ENCODE peak calls at places on chromosome 15, in eight cellular contexts. S is neural progenitor cell, A is K562, Y is GM23248, G is fibroblast of lung, V is PC-3, O is GM12878, T is hepatocyte. R is an unnamed sample.

GRCh38 chr15:92878593-92879053 is 21.5 kb upstream of the CHD2 start:
- DNase-seq in G (no peak), Y (no peak), T (peak), O (no peak), V (no peak), S (no peak), A (peak), R (no peak)

GRCh38 chr15:87762110-87762509 is 494.4 kb downstream of the NTRK3 start:
- DNase-seq in Y (no peak), S (no peak), G (no peak), A (peak), T (no peak), O (no peak), V (no peak), R (no peak)

GRCh38 chr15:57114070-57114469 is 195.6 kb downstream of the TCF12 start:
- DNase-seq in G (peak), T (no peak), S (no peak), O (no peak), Y (no peak), V (peak), A (no peak), R (no peak)

GRCh38 chr15:75723847-75724660 is 11.4 kb upstream of the CSPG4 start:
- DNase-seq in A (peak), V (peak), T (peak), O (no peak), G (peak), Y (peak), S (peak), R (peak)

GRCh38 chr15:62253294-62253693 is 88.2 kb upstream of the C2CD4B start:
- DNase-seq in A (no peak), G (no peak), T (no peak), Y (no peak), V (no peak), S (peak), O (no peak), R (no peak)

GRCh38 chr15:69548771-69549170 is 96.2 kb downstream of the RPLP1 start:
- DNase-seq in Y (peak), S (no peak), G (peak), O (no peak), V (no peak), T (no peak), A (no peak), R (no peak)

GRCh38 chr15:31074321-31074720 is 27.2 kb downstream of the TRPM1 start:
- DNase-seq in G (no peak), T (no peak), V (no peak), O (no peak), Y (no peak), A (no peak), S (no peak), R (no peak)

GRCh38 chr15:48384616-48385015 is 53.4 kb downstream of the DUT start:
- DNase-seq in A (no peak), O (no peak), G (peak), Y (peak), T (no peak), V (peak), S (no peak), R (no peak)

GRCh38 chr15:20341901-20342605 is 199.5 kb downstream of the GOLGA6L6 start:
- DNase-seq in V (peak), O (no peak), T (peak), Y (no peak), G (no peak), A (no peak), S (peak), R (no peak)

GRCh38 chr15:31484369-31484951 is 157.8 kb downstream of the KLF13 start:
- DNase-seq in Y (no peak), S (no peak), G (no peak), T (no peak), O (no peak), V (no peak), A (no peak), R (no peak)

GRCh38 chr15:43776718-43777292 is at the start of gene ELL3:
- DNase-seq in Y (peak), S (peak), G (peak), A (peak), T (peak), V (peak), O (no peak), R (peak)

GRCh38 chr15:83010709-83011270 is 649 bp downstream of the C15orf40 start:
- DNase-seq in V (peak), T (peak), Y (peak), O (peak), S (peak), A (peak), G (peak), R (peak)

GRCh38 chr15:28981351-28981720 is 95.6 kb downstream of the APBA2 start:
- DNase-seq in A (no peak), V (no peak), O (no peak), T (no peak), G (peak), Y (no peak), S (no peak), R (no peak)

GRCh38 chr15:33132722-33133345 is 61.7 kb downstream of the FMN1 start:
- DNase-seq in S (peak), Y (peak), A (peak), T (peak), V (peak), O (no peak), G (peak), R (peak)

GRCh38 chr15:63500265-63501250 is 3.8 kb upstream of the USP3 start:
- DNase-seq in O (no peak), Y (no peak), V (peak), A (no peak), G (no peak), S (no peak), T (peak), R (no peak)

GRCh38 chr15:59294961-59295741 is 77.5 kb downstream of the MYO1E start:
- DNase-seq in V (peak), G (peak), O (no peak), S (no peak), T (no peak), Y (peak), A (no peak), R (peak)

GRCh38 chr15:75065467-75065850 is 42.1 kb downstream of the PPCDC start:
- DNase-seq in A (no peak), G (peak), T (peak), Y (no peak), V (peak), O (no peak), S (no peak), R (peak)

GRCh38 chr15:50907866-50908208 is 646 bp upstream of the AP4E1 start:
- DNase-seq in A (peak), Y (peak), O (no peak), T (peak), S (peak), G (peak), V (peak), R (peak)

GRCh38 chr15:80461370-80462060 is 57.3 kb downstream of the ARNT2 start:
- DNase-seq in V (no peak), G (peak), T (no peak), S (no peak), O (no peak), Y (no peak), A (no peak), R (no peak)

GRCh38 chr15:67108122-67108871 is 42.9 kb downstream of the SMAD3 start:
- DNase-seq in S (no peak), T (no peak), O (no peak), Y (peak), A (no peak), G (peak), V (no peak), R (no peak)
- H3K27ac ChIP-seq in S (no peak), T (peak), O (peak), Y (peak), A (no peak), G (peak), V (peak), R (no peak)

GRCh38 chr15:89391685-89392257 is 57.1 kb upstream of the POLG start:
- DNase-seq in A (no peak), V (no peak), G (no peak), Y (no peak), T (no peak), S (peak), O (no peak), R (no peak)
- TF ChIP-seq EZH2 in A (no peak), V (no peak), G (no peak), Y (no peak), T (no peak), S (no peak), O (no peak), R (no peak)

GRCh38 chr15:40755821-40756220 is 767 bp upstream of the RMDN3 start:
- DNase-seq in G (no peak), Y (no peak), S (no peak), V (no peak), O (no peak), A (peak), T (no peak), R (peak)

GRCh38 chr15:40762919-40763800 is 708 bp upstream of the GCHFR start:
- DNase-seq in S (peak), A (peak), Y (peak), O (no peak), T (peak), G (peak), V (peak), R (peak)

GRCh38 chr15:40756938-40757337 is 1.9 kb upstream of the RMDN3 start:
- DNase-seq in T (no peak), Y (no peak), S (no peak), A (no peak), G (no peak), O (no peak), V (no peak), R (peak)

GRCh38 chr15:40763801-40764765 is at the start of gene GCHFR:
- DNase-seq in S (peak), Y (peak), V (peak), O (no peak), A (peak), G (peak), T (peak), R (peak)

DNA sequence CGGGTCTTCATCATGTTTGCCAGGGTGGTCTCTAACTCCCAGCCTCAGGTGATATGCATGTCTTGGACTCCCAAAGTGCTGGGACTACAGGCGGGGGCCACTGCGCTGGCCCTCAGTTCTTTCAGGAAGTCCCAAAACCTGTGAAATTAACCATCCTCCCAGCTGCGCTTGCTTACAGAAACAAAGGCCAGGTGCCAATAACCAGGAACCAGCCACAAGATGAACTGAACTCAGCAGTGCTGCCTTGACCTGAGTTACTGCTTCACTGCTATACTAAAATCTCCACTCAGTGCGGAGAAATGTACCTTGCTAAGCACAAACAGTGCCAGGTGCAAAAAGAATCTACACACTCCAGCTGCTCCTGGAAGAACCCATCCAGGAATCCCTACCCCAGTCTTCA is 3.9 kb upstream of the GCHFR start:
- DNase-seq in A (no peak), T (no peak), G (no peak), S (no peak), Y (no peak), O (no peak), V (no peak), R (no peak)
- H3K27ac ChIP-seq in A (no peak), T (no peak), G (no peak), S (no peak), Y (no peak), O (no peak), V (no peak), R (no peak)

DNA sequence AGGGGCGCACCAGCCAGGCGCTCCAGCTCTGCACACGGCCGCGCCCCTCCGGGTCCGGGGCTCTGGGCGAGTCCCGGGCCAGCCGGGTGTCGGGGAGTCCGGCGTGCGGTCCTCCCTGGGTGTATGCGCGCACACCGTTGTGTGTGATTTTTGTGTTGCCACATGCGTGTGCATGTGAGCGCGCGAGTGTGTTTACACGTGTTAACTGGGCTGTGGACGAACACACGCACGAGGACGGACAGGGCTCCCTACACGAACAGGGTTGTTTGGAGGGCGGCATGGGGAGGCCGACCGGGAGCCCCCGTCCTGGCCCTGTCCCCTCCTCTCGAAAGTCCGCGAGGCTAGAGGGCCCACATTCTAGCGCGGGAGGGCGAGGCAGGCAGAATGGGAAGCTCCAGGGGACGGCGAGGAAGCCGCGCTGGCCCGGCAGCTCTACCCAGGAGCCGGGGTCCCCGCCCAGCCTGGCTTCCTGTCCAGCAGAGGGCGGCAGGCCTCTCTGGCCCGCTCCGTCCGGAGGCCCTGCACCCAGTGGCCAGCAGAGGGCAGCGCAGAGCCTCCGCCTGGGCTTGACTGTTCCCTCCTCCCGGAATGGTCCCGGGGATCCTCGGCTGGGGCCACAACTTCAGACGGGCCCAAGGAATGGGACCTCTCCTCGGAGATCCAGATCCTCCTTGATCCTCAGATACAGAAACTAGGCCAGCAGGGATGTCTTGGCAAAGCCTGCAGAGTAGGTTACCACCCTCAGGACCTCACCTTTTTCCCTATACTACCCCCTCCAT is 611 bp upstream of the LINGO1 start:
- DNase-seq in G (peak), A (peak), Y (peak), T (peak), O (no peak), V (peak), S (peak), R (peak)
- TF ChIP-seq EZH2 in G (peak), A (no peak), Y (peak), T (peak), O (no peak), V (peak), S (peak), R (no peak)

GRCh38 chr15:77499087-77499765 is 78.5 kb downstream of the HMG20A start:
- DNase-seq in G (no peak), T (no peak), S (peak), V (no peak), O (no peak), A (no peak), Y (peak), R (no peak)
- H3K27ac ChIP-seq in G (no peak), T (peak), S (peak), V (no peak), O (no peak), A (no peak), Y (no peak), R (no peak)

GRCh38 chr15:66619152-66619903 is 53.5 kb upstream of the LCTL start:
- DNase-seq in G (peak), Y (peak), V (peak), S (peak), O (no peak), A (peak), T (peak), R (peak)

GRCh38 chr15:66622677-66623076 is 56.9 kb upstream of the LCTL start:
- DNase-seq in S (peak), Y (peak), G (no peak), O (no peak), A (no peak), V (no peak), T (no peak), R (peak)

GRCh38 chr15:66620744-66621344 is 55.0 kb upstream of the LCTL start:
- DNase-seq in O (no peak), Y (peak), T (no peak), G (no peak), V (no peak), S (no peak), A (no peak), R (no peak)

GRCh38 chr15:66623801-66624453 is 58.1 kb upstream of the LCTL start:
- DNase-seq in G (no peak), S (no peak), O (no peak), T (no peak), Y (peak), A (peak), V (no peak), R (peak)

DNA sequence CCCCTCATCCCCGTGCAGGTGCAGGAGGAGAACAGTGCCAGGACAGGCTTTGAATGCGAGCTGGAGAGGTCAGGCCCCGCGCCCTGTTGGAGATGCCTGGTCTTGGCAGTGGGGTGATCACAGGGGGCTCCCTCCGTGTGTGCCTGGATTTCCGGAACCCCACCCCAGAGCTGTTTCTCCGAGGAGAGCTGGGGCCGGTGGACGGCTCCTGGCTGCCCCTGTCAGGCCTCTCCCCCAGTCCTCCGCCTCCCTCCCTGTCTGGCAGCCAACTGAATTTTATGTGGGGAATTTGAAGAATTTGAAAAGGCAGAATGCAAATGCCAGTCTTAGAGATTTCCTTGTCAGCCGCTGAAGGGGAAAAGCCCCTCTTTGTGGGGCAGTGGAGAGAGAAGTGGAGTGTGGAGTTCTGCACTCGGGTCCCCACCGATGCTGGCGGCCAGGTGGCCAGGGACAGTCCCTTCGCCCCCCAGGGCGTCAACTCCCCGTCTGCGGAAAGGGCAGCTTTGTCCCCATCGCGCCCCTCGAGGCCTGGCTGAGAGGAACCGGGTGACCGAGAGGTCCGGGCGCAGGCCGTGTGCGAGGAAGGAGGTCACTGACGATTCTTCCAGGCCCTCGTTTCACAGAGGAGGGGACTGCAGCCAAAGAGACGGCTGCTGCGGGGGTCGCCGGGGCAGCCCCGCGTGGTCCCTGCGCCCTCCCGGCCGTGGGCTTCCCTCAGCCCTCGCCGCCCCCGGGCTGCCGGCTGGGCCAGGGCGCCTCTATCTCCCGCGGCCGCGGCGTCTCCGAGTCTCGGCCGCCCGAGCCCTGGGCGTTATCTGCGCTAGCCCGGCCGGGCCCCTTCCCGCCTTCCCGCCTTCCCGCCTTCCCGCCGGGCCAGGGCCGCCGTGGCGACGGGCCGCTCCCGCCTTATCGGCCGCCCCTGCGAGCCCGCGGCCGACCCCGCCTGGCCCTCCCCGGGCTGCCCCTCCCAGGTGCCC is 56.0 kb upstream of the LCTL start:
- DNase-seq in T (peak), O (no peak), Y (peak), S (peak), A (peak), V (no peak), G (peak), R (peak)
- TF ChIP-seq EZH2 in T (no peak), O (no peak), Y (no peak), S (no peak), A (no peak), V (no peak), G (no peak), R (no peak)